ENCODE peak calls at places on chromosomes 5 and 9, in five cellular contexts. B is caudate nucleus, A is hepatic stellate cell, T is cardiac fibroblast, C is neural crest cell. V is an unnamed sample.
A peak's percentile ranks its signal among the peaks of the same experiment; 100 is the strongest.

GRCh38 chr9:91536211-91536691 is 112.6 kb upstream of the NFIL3 start:
- DNase-seq in B (no peak), A (peak; percentile 23), T (peak; percentile 73), C (no peak), V (no peak)

GRCh38 chr5:63011158-63011557 is 432.5 kb downstream of the LRRC70 start:
- DNase-seq in B (no peak), A (no peak), T (no peak), C (no peak), V (no peak)

GRCh38 chr5:71974622-71975021 is 132.7 kb upstream of the MAP1B start:
- DNase-seq in B (no peak), A (no peak), T (peak; percentile 6), C (no peak), V (no peak)

GRCh38 chr9:83154087-83154736 is 91.3 kb upstream of the RASEF start:
- DNase-seq in B (no peak), A (no peak), T (peak; percentile 54), C (no peak), V (no peak)

GRCh38 chr5:175572922-175573321 is 84.9 kb upstream of the HRH2 start:
- DNase-seq in B (no peak), A (no peak), T (peak; percentile 13), C (no peak), V (no peak)

GRCh38 chr5:113059232-113059805 is 82.7 kb downstream of the DCP2 start:
- DNase-seq in B (no peak), A (no peak), T (peak; percentile 62), C (no peak), V (no peak)

GRCh38 chr5:102758576-102758975 is 3.5 kb downstream of the PAM start:
- DNase-seq in B (no peak), A (peak; percentile 27), T (peak; percentile 63), C (no peak), V (no peak)

GRCh38 chr5:395156-395920 is 47.6 kb upstream of the EXOC3 start:
- DNase-seq in B (no peak), A (peak; percentile 89), T (peak; percentile 73), C (no peak), V (peak; percentile 52)

GRCh38 chr9:16319646-16320045 is 550.8 kb downstream of the BNC2 start:
- DNase-seq in B (no peak), A (no peak), T (no peak), C (no peak), V (no peak)

GRCh38 chr9:73230257-73230656 is 78.6 kb downstream of the ANXA1 start:
- DNase-seq in B (no peak), A (no peak), T (no peak), C (no peak), V (no peak)

GRCh38 chr9:137077010-137077747 is at the start of gene UAP1L1:
- DNase-seq in B (peak; percentile 81), A (peak; percentile 67), T (peak; percentile 39), C (no peak), V (no peak)

GRCh38 chr5:58317009-58317408 is 142.9 kb downstream of the PLK2 start:
- DNase-seq in B (no peak), A (no peak), T (no peak), C (no peak), V (no peak)

GRCh38 chr9:694499-695154 is 146.9 kb upstream of the DMRT1 start:
- DNase-seq in B (peak; percentile 18), A (no peak), T (peak; percentile 97), C (no peak), V (no peak)